ENCODE peak calls at places on chromosomes 5 and 9, in ten cellular contexts. T is H1, B is IMR-90, F is testis, V is vagina, S is tibial nerve, L is A549, Z is ovary, M is suprapubic skin, J is prostate gland. K is an unnamed sample. For H3K9me3, the result is how much of the 10 kb centered on the place peaks cover.

GRCh38 chr5:181069767-181070491 is 29.9 kb downstream of the BTNL9 start:
- DNase-seq in Z (no peak), M (no peak), S (no peak), F (peak), T (peak), V (no peak), L (no peak), B (no peak), J (no peak), K (no peak)

GRCh38 chr5:53253421-53253871 is 143.9 kb upstream of the MOCS2 start:
- DNase-seq in J (no peak), L (no peak), V (no peak), Z (no peak), T (no peak), F (no peak), S (no peak), M (no peak), B (peak), K (no peak)

GRCh38 chr9:136259517-136259813 is 13.9 kb upstream of the QSOX2 start:
- DNase-seq in Z (no peak), B (no peak), F (no peak), T (no peak), J (no peak), V (no peak), L (no peak), S (no peak), M (no peak), K (no peak)

GRCh38 chr5:111774525-111774924 is 17.5 kb upstream of the NREP start:
- DNase-seq in L (no peak), V (no peak), T (no peak), B (peak), F (no peak), Z (no peak), M (no peak), J (peak), S (no peak), K (no peak)

GRCh38 chr5:179803651-179804598 is 2.7 kb downstream of the MGAT4B start:
- DNase-seq in M (no peak), B (peak), S (no peak), L (no peak), J (no peak), F (peak), Z (peak), T (peak), V (no peak), K (peak)

GRCh38 chr5:77641963-77642589 is 3.6 kb upstream of the OTP start:
- DNase-seq in Z (no peak), V (no peak), S (no peak), B (no peak), J (no peak), M (no peak), L (no peak), F (no peak), T (no peak), K (no peak)

GRCh38 chr9:79568337-79569084 is 3.3 kb upstream of the TLE4 start:
- DNase-seq in B (no peak), L (peak), S (no peak), Z (no peak), M (no peak), V (no peak), T (no peak), J (no peak), F (no peak), K (no peak)

GRCh38 chr9:78791779-78792178 is 494.9 kb downstream of the PSAT1 start:
- DNase-seq in M (no peak), J (no peak), S (no peak), Z (no peak), B (no peak), L (no peak), V (no peak), F (no peak), T (no peak), K (no peak)

DNA sequence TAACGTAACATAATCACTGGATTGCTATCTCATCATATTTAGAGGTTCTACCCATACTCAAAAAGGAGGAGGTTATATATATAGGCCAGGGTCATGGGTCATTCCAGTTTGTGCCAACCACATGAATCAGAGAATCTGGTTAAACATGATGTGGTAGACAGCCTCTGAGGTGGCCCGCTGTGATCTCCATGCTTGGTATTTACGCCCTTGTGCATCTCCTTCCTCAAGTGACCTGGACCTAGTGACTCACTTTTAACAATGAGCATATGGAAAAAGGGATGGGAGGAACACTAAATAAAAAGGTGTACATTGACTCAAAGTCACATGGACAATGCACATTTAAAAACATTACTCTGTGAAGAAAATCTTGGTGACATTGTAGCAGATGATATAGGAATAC is 77.7 kb upstream of the CTNND2 start:
- DNase-seq in Z (no peak), J (no peak), T (no peak), M (no peak), V (no peak), S (no peak), B (no peak), L (no peak), F (no peak), K (no peak)
- H3K9me3 ChIP-seq in Z (under half), J (under half), T (under half), M (under half), V (under half), S (under half), B (under half), L (under half), F (under half), K (under half)

GRCh38 chr5:153490124-153491085 is at the start of gene GRIA1:
- DNase-seq in F (no peak), T (peak), B (peak), M (no peak), J (no peak), L (no peak), V (no peak), S (no peak), Z (no peak), K (no peak)
- H3K27ac ChIP-seq in F (no peak), T (no peak), B (no peak), M (no peak), J (no peak), L (no peak), V (no peak), S (no peak), Z (no peak), K (no peak)

GRCh38 chr5:149452007-149452664 is 73.0 kb upstream of the IL17B start:
- DNase-seq in J (no peak), B (peak), F (no peak), L (no peak), T (no peak), M (no peak), Z (peak), S (no peak), V (peak), K (peak)
- TF ChIP-seq POLR2A in J (no peak), B (no peak), F (no peak), L (no peak), T (no peak), M (no peak), Z (no peak), S (no peak), V (no peak), K (peak)

DNA sequence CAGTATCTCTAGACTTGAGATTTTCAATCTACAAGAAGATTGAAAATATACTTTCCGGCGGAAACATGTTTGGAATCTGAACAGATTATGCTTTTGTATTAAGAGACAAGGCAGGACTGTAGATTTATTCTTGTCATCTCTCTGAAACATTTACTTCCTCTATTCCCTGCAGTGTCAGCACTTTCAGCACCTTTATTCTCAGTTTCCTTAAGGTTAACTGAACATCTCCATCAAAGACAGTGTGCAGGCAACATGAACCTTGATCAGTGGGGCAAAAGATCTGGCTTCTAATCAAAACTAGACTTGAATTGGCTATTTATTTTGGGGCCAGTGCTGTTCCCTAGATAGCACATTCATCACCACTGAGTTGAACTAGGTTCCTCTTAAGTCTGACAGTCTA is 129.9 kb upstream of the HCN1 start:
- DNase-seq in T (no peak), Z (no peak), M (no peak), F (no peak), V (no peak), J (no peak), S (no peak), L (no peak), B (no peak), K (no peak)
- H3K9me3 ChIP-seq in T (under half), Z (under half), M (under half), F (under half), V (under half), J (under half), S (under half), L (under half), B (under half), K (under half)